ENCODE peak calls at places on chromosomes 3 and 15, in four cellular contexts. B is HepG2, L is WTC11, E is K562. I is an unnamed sample.

GRCh38 chr3:159872374-159873109 is 116.1 kb upstream of the IL12A start:
- DNase-seq in B (no peak), L (no peak), E (no peak), I (no peak)

GRCh38 chr3:36988336-36988735 is 4.6 kb downstream of the EPM2AIP1 start:
- DNase-seq in B (no peak), L (no peak), E (no peak), I (no peak)

GRCh38 chr3:45864760-45865567 is 21.4 kb upstream of the CCR9 start:
- DNase-seq in B (no peak), L (no peak), E (no peak), I (peak)

GRCh38 chr3:94046533-94046932 is 16.2 kb downstream of the DHFR2 start:
- DNase-seq in B (no peak), L (no peak), E (no peak), I (no peak)

GRCh38 chr3:175585898-175586297 is 726.8 kb downstream of the NAALADL2 start:
- DNase-seq in B (no peak), L (no peak), E (no peak), I (no peak)

GRCh38 chr15:74960995-74961588 is 4.5 kb upstream of the RPP25 start:
- DNase-seq in B (no peak), L (no peak), E (no peak), I (no peak)

GRCh38 chr3:29430558-29430971 is 149.7 kb downstream of the RBMS3 start:
- DNase-seq in B (no peak), L (no peak), E (no peak), I (no peak)

GRCh38 chr3:132284006-132284405 is 33.2 kb upstream of the ACP3 start:
- DNase-seq in B (no peak), L (no peak), E (no peak), I (no peak)

GRCh38 chr15:63473999-63474809 is 30.2 kb upstream of the USP3 start:
- DNase-seq in B (peak), L (peak), E (no peak), I (peak)

GRCh38 chr3:111616417-111617105 is 21.4 kb upstream of the ZBED2 start:
- DNase-seq in B (peak), L (no peak), E (no peak), I (no peak)

GRCh38 chr3:157865449-157865862 is 240.8 kb downstream of the SHOX2 start:
- DNase-seq in B (peak), L (peak), E (peak), I (peak)

GRCh38 chr3:42226470-42227425 is 39.2 kb downstream of the CCK start:
- DNase-seq in B (no peak), L (no peak), E (peak), I (no peak)

GRCh38 chr3:5095879-5096278 is 26.2 kb upstream of the ARL8B start:
- DNase-seq in B (no peak), L (peak), E (no peak), I (no peak)

GRCh38 chr3:149342413-149343340 is 9.2 kb upstream of the TM4SF18 start:
- DNase-seq in B (no peak), L (no peak), E (no peak), I (no peak)

GRCh38 chr3:150237490-150237889 is 170.6 kb upstream of the TSC22D2 start:
- DNase-seq in B (no peak), L (no peak), E (no peak), I (no peak)

GRCh38 chr3:121998030-121998580 is 23.9 kb downstream of the ILDR1 start:
- DNase-seq in B (no peak), L (no peak), E (no peak), I (no peak)

GRCh38 chr3:170572665-170573253 is 13.1 kb downstream of the SLC7A14 start:
- DNase-seq in B (no peak), L (no peak), E (peak), I (peak)

GRCh38 chr3:150184426-150185071 is 213.9 kb upstream of the PFN2 start:
- DNase-seq in B (peak), L (no peak), E (no peak), I (no peak)

GRCh38 chr3:189419022-189419421 is 212.2 kb upstream of the TP63 start:
- DNase-seq in B (no peak), L (no peak), E (no peak), I (no peak)

GRCh38 chr15:80179025-80179759 is 26.4 kb downstream of the FAH start:
- DNase-seq in B (no peak), L (no peak), E (no peak), I (no peak)

GRCh38 chr3:17775073-17775472 is 32.6 kb upstream of the TBC1D5 start:
- DNase-seq in B (no peak), L (no peak), E (no peak), I (no peak)

GRCh38 chr3:17935217-17935616 is 192.8 kb upstream of the TBC1D5 start:
- DNase-seq in B (no peak), L (no peak), E (no peak), I (no peak)

GRCh38 chr15:47414207-47414606 is 303.1 kb upstream of the SEMA6D start:
- DNase-seq in B (no peak), L (no peak), E (no peak), I (no peak)

GRCh38 chr15:90620379-90621134 is 90.8 kb downstream of the CRTC3 start:
- DNase-seq in B (no peak), L (no peak), E (peak), I (peak)

GRCh38 chr3:134460965-134461364 is 24.8 kb downstream of the ANAPC13 start:
- DNase-seq in B (no peak), L (no peak), E (no peak), I (no peak)

GRCh38 chr3:13767030-13767429 is 112.8 kb downstream of the WNT7A start:
- DNase-seq in B (no peak), L (no peak), E (no peak), I (no peak)

GRCh38 chr3:153028336-153028735 is 133.7 kb upstream of the RAP2B start:
- DNase-seq in B (no peak), L (no peak), E (no peak), I (no peak)

GRCh38 chr3:42590989-42591756 is 513 bp downstream of the SS18L2 start:
- DNase-seq in B (no peak), L (peak), E (no peak), I (no peak)

GRCh38 chr3:138253609-138254008 is 66.5 kb downstream of the ARMC8 start:
- DNase-seq in B (no peak), L (no peak), E (no peak), I (no peak)

GRCh38 chr15:92500023-92500630 is 106.4 kb downstream of the ST8SIA2 start:
- DNase-seq in B (no peak), L (no peak), E (no peak), I (no peak)

GRCh38 chr15:35256555-35256954 is 171.5 kb upstream of the NANOGP8 start:
- DNase-seq in B (no peak), L (no peak), E (no peak), I (no peak)

GRCh38 chr3:8464668-8465067 is 37.0 kb upstream of the LMCD1 start:
- DNase-seq in B (no peak), L (no peak), E (no peak), I (no peak)

GRCh38 chr15:77001351-77001750 is 6.4 kb downstream of the PSTPIP1 start:
- DNase-seq in B (no peak), L (no peak), E (no peak), I (no peak)

GRCh38 chr15:59741274-59741906 is 52.3 kb upstream of the BNIP2 start:
- DNase-seq in B (peak), L (peak), E (peak), I (no peak)

GRCh38 chr3:198030726-198031125 is 70.7 kb downstream of the LMLN start:
- DNase-seq in B (no peak), L (no peak), E (no peak), I (no peak)

GRCh38 chr3:198030125-198030524 is 70.1 kb downstream of the LMLN start:
- DNase-seq in B (no peak), L (no peak), E (peak), I (no peak)

GRCh38 chr3:198027045-198027798 is 67.2 kb downstream of the LMLN start:
- DNase-seq in B (no peak), L (no peak), E (peak), I (no peak)

GRCh38 chr3:198027799-198028390 is 67.9 kb downstream of the LMLN start:
- DNase-seq in B (no peak), L (no peak), E (no peak), I (no peak)

DNA sequence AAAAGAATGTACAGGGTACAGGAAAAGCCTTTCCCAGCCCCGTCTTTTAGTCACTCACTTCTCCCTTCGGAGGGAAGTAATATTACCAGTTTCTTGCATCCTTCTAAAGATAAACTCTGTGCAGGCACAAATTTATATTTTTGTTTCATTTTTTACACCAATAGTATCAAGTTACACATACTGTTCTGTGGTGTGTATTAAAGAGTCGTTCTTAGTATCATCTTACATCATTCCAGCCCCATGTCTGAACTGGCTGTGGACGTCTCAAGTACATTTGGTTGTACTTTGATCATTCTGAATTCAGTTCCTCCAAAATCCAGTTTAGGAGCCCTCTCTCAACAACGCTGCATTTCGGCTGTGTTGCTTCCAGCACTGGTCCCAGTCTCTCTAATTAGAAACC is 68.7 kb downstream of the LMLN start:
- DNase-seq in B (no peak), L (no peak), E (peak), I (no peak)
- TF ChIP-seq TCF7 in B (no peak), L (no peak), E (no peak), I (no peak)

GRCh38 chr15:78368115-78368514 is 28.0 kb downstream of the CRABP1 start:
- DNase-seq in B (no peak), L (no peak), E (no peak), I (no peak)

GRCh38 chr15:78368671-78369070 is 28.5 kb downstream of the CRABP1 start:
- DNase-seq in B (no peak), L (no peak), E (no peak), I (no peak)

GRCh38 chr15:78366342-78366741 is 26.2 kb downstream of the CRABP1 start:
- DNase-seq in B (no peak), L (no peak), E (no peak), I (no peak)

GRCh38 chr15:78370013-78370412 is 29.9 kb downstream of the CRABP1 start:
- DNase-seq in B (no peak), L (no peak), E (no peak), I (no peak)

DNA sequence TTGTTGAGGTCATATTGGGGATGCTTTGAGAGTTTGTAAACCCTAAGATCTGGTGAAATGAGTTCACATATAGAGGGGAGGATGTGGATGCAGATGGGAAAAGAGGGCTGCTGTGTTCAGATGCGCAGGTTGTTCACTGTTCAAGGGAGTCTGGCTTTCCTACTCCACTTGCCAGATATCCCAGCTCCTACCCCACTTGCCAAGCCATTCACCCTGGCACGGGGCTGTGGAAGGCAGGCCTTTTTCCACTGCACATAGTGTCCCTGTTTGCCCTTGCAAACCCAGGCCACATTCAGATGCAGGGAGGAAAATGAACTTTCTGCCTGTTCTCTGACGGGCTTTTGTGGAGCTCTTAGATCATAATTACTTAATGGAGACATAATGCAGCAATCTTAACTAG is 29.0 kb downstream of the CRABP1 start:
- DNase-seq in B (no peak), L (no peak), E (no peak), I (no peak)
- TF ChIP-seq CREB1 in B (no peak), L (no peak), E (no peak), I (no peak)

GRCh38 chr15:89419370-89419984 is 76.9 kb downstream of the RHCG start:
- DNase-seq in B (peak), L (peak), E (peak), I (no peak)
- TF ChIP-seq TCF7 in B (no peak), L (peak), E (no peak), I (no peak)

GRCh38 chr3:10411598-10412332 is 90.9 kb upstream of the SEC13 start:
- DNase-seq in B (no peak), L (no peak), E (no peak), I (no peak)

GRCh38 chr3:10413041-10413440 is 92.1 kb upstream of the SEC13 start:
- DNase-seq in B (no peak), L (no peak), E (no peak), I (no peak)

GRCh38 chr3:10408680-10409079 is 87.8 kb upstream of the SEC13 start:
- DNase-seq in B (no peak), L (no peak), E (no peak), I (no peak)

GRCh38 chr3:10407361-10407760 is 86.4 kb upstream of the SEC13 start:
- DNase-seq in B (no peak), L (no peak), E (no peak), I (no peak)

DNA sequence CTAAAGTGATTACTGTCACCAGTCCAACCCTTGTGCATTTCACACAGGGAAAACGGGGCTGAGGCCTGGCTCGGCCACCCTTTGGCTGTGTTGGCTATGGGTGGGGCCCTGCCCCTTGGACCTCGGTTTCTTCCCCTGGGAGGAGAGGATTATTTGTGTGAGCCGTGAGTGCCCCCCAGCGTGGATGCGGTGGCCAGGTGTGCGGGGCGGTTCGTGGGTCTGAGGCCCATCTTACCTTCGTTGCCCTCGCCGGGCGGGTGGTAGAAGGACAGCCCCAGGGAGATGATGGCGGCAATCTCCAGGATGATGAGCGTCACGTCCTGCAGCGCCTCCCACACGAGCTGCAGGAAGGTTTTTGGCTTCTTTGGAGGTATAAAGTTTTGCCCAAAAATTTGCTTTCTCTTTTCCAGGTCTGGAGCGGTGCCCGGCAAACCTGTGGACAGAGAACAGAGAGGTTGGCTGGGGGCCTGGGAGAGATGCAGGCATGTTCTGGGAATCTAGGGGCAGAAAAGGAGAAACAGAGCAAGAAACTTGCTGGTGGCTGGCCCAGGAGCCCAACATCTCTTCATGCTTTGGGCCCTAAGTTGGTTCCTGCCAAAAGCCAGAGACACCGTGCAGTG is 89.6 kb upstream of the SEC13 start:
- DNase-seq in B (no peak), L (no peak), E (no peak), I (no peak)
- TF ChIP-seq CREB1 in B (no peak), L (no peak), E (no peak), I (no peak)

DNA sequence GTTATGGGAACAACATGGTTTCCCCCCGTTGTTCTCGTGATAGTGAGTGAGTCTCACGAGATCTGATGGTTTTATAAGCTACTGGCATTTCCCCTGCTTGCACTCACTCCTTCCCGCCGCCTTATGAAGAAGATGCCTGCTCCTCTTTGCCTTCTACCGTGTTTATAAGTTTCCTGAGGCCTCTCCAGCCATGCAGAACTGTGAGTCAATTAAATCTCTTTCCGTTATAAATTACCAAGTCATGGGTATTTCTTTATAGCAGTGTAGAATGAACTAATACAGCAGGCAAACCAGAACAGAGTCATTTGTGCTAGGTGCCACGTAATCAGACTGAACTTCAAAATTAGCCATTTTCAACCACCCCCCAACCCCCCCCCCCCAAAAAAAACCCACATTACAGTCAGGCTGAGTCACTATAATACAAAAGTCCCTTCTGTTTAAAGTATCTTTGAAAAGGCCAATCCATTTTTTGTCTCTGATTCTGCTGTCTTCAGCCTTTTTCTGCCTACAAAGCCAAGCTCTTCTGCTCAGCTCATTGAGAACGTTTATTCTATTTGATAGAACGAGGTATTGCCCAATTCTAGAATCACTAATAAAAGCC is 4.1 kb downstream of the OR4F6 start:
- DNase-seq in B (no peak), L (no peak), E (no peak), I (no peak)
- TF ChIP-seq TCF7 in B (no peak), L (no peak), E (no peak), I (no peak)

GRCh38 chr3:54703906-54704305 is 224.0 kb downstream of the LRTM1 start:
- DNase-seq in B (no peak), L (no peak), E (no peak), I (no peak)
- TF ChIP-seq CREB1 in B (no peak), L (no peak), E (no peak), I (no peak)

DNA sequence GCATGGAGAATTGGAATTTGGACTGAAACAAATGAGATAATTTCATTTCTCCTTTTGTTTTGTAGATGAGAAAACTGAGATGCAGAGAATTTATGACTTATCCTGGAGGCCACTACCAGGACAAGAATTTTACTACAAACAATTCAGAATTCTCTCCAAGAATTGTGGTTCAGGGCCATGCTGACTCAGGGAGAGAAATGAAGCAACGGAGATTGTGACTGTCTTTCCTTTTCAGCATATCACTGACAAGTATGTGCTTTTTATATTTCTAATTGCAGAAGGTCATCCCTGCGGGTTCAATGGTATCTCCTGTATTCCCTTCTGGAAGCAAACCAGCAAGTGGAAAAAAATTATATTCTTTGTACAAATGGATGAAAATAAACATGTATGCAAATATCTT is 170.8 kb upstream of the MITF start:
- DNase-seq in B (no peak), L (no peak), E (no peak), I (no peak)
- TF ChIP-seq TCF7 in B (no peak), L (no peak), E (no peak), I (no peak)

GRCh38 chr3:184255291-184256039 is 5.9 kb downstream of the CAMK2N2 start:
- DNase-seq in B (no peak), L (no peak), E (no peak), I (no peak)

GRCh38 chr3:184259396-184259877 is 1.9 kb downstream of the CAMK2N2 start:
- DNase-seq in B (no peak), L (no peak), E (no peak), I (no peak)

GRCh38 chr3:184259878-184260570 is 1.3 kb downstream of the CAMK2N2 start:
- DNase-seq in B (no peak), L (peak), E (peak), I (no peak)

GRCh38 chr3:184258926-184259325 is 2.4 kb downstream of the CAMK2N2 start:
- DNase-seq in B (no peak), L (no peak), E (no peak), I (no peak)

GRCh38 chr3:184257083-184257915 is 4.1 kb downstream of the CAMK2N2 start:
- DNase-seq in B (no peak), L (no peak), E (no peak), I (no peak)
- TF ChIP-seq CREB1 in B (no peak), L (no peak), E (no peak), I (no peak)

GRCh38 chr3:66572938-66573710 is 72.3 kb upstream of the LRIG1 start:
- DNase-seq in B (peak), L (peak), E (peak), I (no peak)
- TF ChIP-seq TCF7 in B (no peak), L (no peak), E (no peak), I (no peak)